ENCODE peak calls at places on chromosome 16, in five cellular contexts. One of them, this sample, is unnamed.

GRCh38 chr16:87170310-87170709 is 146.9 kb downstream of the C16orf95 start:
- DNase-seq in NCI-H187: no peak
- DNase-seq in PC-9: no peak
- DNase-seq in activated T-helper 1 cell treated with anti-CD3 and anti-CD28 coated beads, Interleukin-2, amount 50 U/mL, for 16 hours: no peak
- DNase-seq in substantia nigra: no peak
- DNase-seq in this sample: no peak

GRCh38 chr16:47523342-47524006 is 62.3 kb downstream of the PHKB start:
- DNase-seq in activated T-helper 1 cell treated with anti-CD3 and anti-CD28 coated beads, Interleukin-2, amount 50 U/mL, for 16 hours: no peak
- DNase-seq in PC-9: no peak
- DNase-seq in NCI-H187: no peak
- DNase-seq in substantia nigra: no peak
- DNase-seq in this sample: no peak

GRCh38 chr16:11585460-11586374 is 1.0 kb downstream of the LITAF start:
- DNase-seq in PC-9: peak
- DNase-seq in NCI-H187: no peak
- DNase-seq in substantia nigra: no peak
- DNase-seq in activated T-helper 1 cell treated with anti-CD3 and anti-CD28 coated beads, Interleukin-2, amount 50 U/mL, for 16 hours: no peak
- DNase-seq in this sample: no peak

GRCh38 chr16:84379008-84379730 is 10.8 kb downstream of the ATP2C2 start:
- DNase-seq in PC-9: no peak
- DNase-seq in NCI-H187: no peak
- DNase-seq in activated T-helper 1 cell treated with anti-CD3 and anti-CD28 coated beads, Interleukin-2, amount 50 U/mL, for 16 hours: no peak
- DNase-seq in substantia nigra: no peak
- DNase-seq in this sample: no peak

GRCh38 chr16:30351001-30351441 is 4.1 kb downstream of the CD2BP2 start:
- DNase-seq in substantia nigra: no peak
- DNase-seq in activated T-helper 1 cell treated with anti-CD3 and anti-CD28 coated beads, Interleukin-2, amount 50 U/mL, for 16 hours: no peak
- DNase-seq in NCI-H187: no peak
- DNase-seq in PC-9: no peak
- DNase-seq in this sample: no peak

GRCh38 chr16:85355515-85355837 is 243.2 kb upstream of the CIBAR2 start:
- DNase-seq in activated T-helper 1 cell treated with anti-CD3 and anti-CD28 coated beads, Interleukin-2, amount 50 U/mL, for 16 hours: no peak
- DNase-seq in NCI-H187: no peak
- DNase-seq in substantia nigra: no peak
- DNase-seq in PC-9: no peak
- DNase-seq in this sample: no peak

GRCh38 chr16:3998793-3999478 is 117.3 kb downstream of the ADCY9 start:
- DNase-seq in NCI-H187: no peak
- DNase-seq in substantia nigra: no peak
- DNase-seq in activated T-helper 1 cell treated with anti-CD3 and anti-CD28 coated beads, Interleukin-2, amount 50 U/mL, for 16 hours: no peak
- DNase-seq in PC-9: no peak
- DNase-seq in this sample: no peak

GRCh38 chr16:71353736-71354135 is 4.8 kb upstream of the CALB2 start:
- DNase-seq in substantia nigra: no peak
- DNase-seq in activated T-helper 1 cell treated with anti-CD3 and anti-CD28 coated beads, Interleukin-2, amount 50 U/mL, for 16 hours: no peak
- DNase-seq in NCI-H187: no peak
- DNase-seq in PC-9: no peak
- DNase-seq in this sample: no peak

GRCh38 chr16:29729116-29729521 is 16.7 kb downstream of the C16orf54 start:
- DNase-seq in activated T-helper 1 cell treated with anti-CD3 and anti-CD28 coated beads, Interleukin-2, amount 50 U/mL, for 16 hours: no peak
- DNase-seq in substantia nigra: no peak
- DNase-seq in NCI-H187: no peak
- DNase-seq in PC-9: peak
- DNase-seq in this sample: peak

GRCh38 chr16:48558269-48558915 is 51.6 kb downstream of the N4BP1 start:
- DNase-seq in PC-9: no peak
- DNase-seq in activated T-helper 1 cell treated with anti-CD3 and anti-CD28 coated beads, Interleukin-2, amount 50 U/mL, for 16 hours: no peak
- DNase-seq in NCI-H187: no peak
- DNase-seq in substantia nigra: no peak
- DNase-seq in this sample: no peak

GRCh38 chr16:67719778-67720144 is 645 bp upstream of the GFOD2 start:
- DNase-seq in NCI-H187: no peak
- DNase-seq in PC-9: peak
- DNase-seq in substantia nigra: peak
- DNase-seq in activated T-helper 1 cell treated with anti-CD3 and anti-CD28 coated beads, Interleukin-2, amount 50 U/mL, for 16 hours: no peak
- DNase-seq in this sample: no peak

GRCh38 chr16:17335826-17336492 is 134.8 kb downstream of the XYLT1 start:
- DNase-seq in substantia nigra: no peak
- DNase-seq in PC-9: no peak
- DNase-seq in NCI-H187: no peak
- DNase-seq in activated T-helper 1 cell treated with anti-CD3 and anti-CD28 coated beads, Interleukin-2, amount 50 U/mL, for 16 hours: no peak
- DNase-seq in this sample: no peak

GRCh38 chr16:87395181-87395842 is 3.2 kb downstream of the MAP1LC3B start:
- DNase-seq in activated T-helper 1 cell treated with anti-CD3 and anti-CD28 coated beads, Interleukin-2, amount 50 U/mL, for 16 hours: no peak
- DNase-seq in substantia nigra: no peak
- DNase-seq in PC-9: no peak
- DNase-seq in NCI-H187: no peak
- DNase-seq in this sample: no peak

GRCh38 chr16:82535262-82535661 is 91.5 kb upstream of the CDH13 start:
- DNase-seq in substantia nigra: no peak
- DNase-seq in PC-9: no peak
- DNase-seq in NCI-H187: no peak
- DNase-seq in activated T-helper 1 cell treated with anti-CD3 and anti-CD28 coated beads, Interleukin-2, amount 50 U/mL, for 16 hours: no peak
- DNase-seq in this sample: no peak

GRCh38 chr16:67116388-67117311 is 6.9 kb downstream of the PHAF1 start:
- DNase-seq in PC-9: no peak
- DNase-seq in activated T-helper 1 cell treated with anti-CD3 and anti-CD28 coated beads, Interleukin-2, amount 50 U/mL, for 16 hours: no peak
- DNase-seq in substantia nigra: no peak
- DNase-seq in NCI-H187: no peak
- DNase-seq in this sample: no peak

GRCh38 chr16:81494888-81495287 is 50.3 kb downstream of the CMIP start:
- DNase-seq in PC-9: no peak
- DNase-seq in NCI-H187: no peak
- DNase-seq in substantia nigra: no peak
- DNase-seq in activated T-helper 1 cell treated with anti-CD3 and anti-CD28 coated beads, Interleukin-2, amount 50 U/mL, for 16 hours: no peak
- DNase-seq in this sample: no peak

GRCh38 chr16:50282010-50282538 is 15.7 kb downstream of the ADCY7 start:
- DNase-seq in NCI-H187: no peak
- DNase-seq in PC-9: no peak
- DNase-seq in activated T-helper 1 cell treated with anti-CD3 and anti-CD28 coated beads, Interleukin-2, amount 50 U/mL, for 16 hours: peak
- DNase-seq in substantia nigra: peak
- DNase-seq in this sample: no peak

GRCh38 chr16:64469351-64469750 is 652.5 kb downstream of the CDH11 start:
- DNase-seq in PC-9: no peak
- DNase-seq in substantia nigra: no peak
- DNase-seq in NCI-H187: no peak
- DNase-seq in activated T-helper 1 cell treated with anti-CD3 and anti-CD28 coated beads, Interleukin-2, amount 50 U/mL, for 16 hours: no peak
- DNase-seq in this sample: no peak

GRCh38 chr16:5064915-5065314 is 841 bp downstream of the C16orf89 start:
- DNase-seq in activated T-helper 1 cell treated with anti-CD3 and anti-CD28 coated beads, Interleukin-2, amount 50 U/mL, for 16 hours: no peak
- DNase-seq in NCI-H187: peak
- DNase-seq in substantia nigra: no peak
- DNase-seq in PC-9: no peak
- DNase-seq in this sample: no peak

GRCh38 chr16:53089434-53090270 is 34.9 kb downstream of the CHD9 start:
- DNase-seq in activated T-helper 1 cell treated with anti-CD3 and anti-CD28 coated beads, Interleukin-2, amount 50 U/mL, for 16 hours: no peak
- DNase-seq in substantia nigra: peak
- DNase-seq in NCI-H187: no peak
- DNase-seq in PC-9: no peak
- DNase-seq in this sample: no peak

GRCh38 chr16:89723279-89724250 is 2.2 kb downstream of the ZNF276 start:
- DNase-seq in substantia nigra: peak
- DNase-seq in NCI-H187: no peak
- DNase-seq in activated T-helper 1 cell treated with anti-CD3 and anti-CD28 coated beads, Interleukin-2, amount 50 U/mL, for 16 hours: peak
- DNase-seq in PC-9: no peak
- DNase-seq in this sample: no peak

GRCh38 chr16:85542548-85542927 is 70.6 kb upstream of the GSE1 start:
- DNase-seq in substantia nigra: no peak
- DNase-seq in PC-9: no peak
- DNase-seq in NCI-H187: no peak
- DNase-seq in activated T-helper 1 cell treated with anti-CD3 and anti-CD28 coated beads, Interleukin-2, amount 50 U/mL, for 16 hours: no peak
- DNase-seq in this sample: no peak